ENCODE peak calls at places on chromosomes 12 and 14, in eight cellular contexts. N is adrenal gland, H is esophagus squamous epithelium, G is ovary, Q is erythroblast, P is A549, D is IMR-90, Y is gastrocnemius medialis. F is an unnamed sample.

GRCh38 chr14:90900712-90901111 is 84.5 kb upstream of the TTC7B start:
- DNase-seq in P (no peak), H (no peak), Y (no peak), N (no peak), D (peak), Q (no peak), G (no peak), F (no peak)

GRCh38 chr14:100884456-100884855 is 19.1 kb downstream of the RTL1 start:
- DNase-seq in D (no peak), P (no peak), Q (no peak), H (no peak), Y (no peak), G (peak), N (no peak), F (no peak)

GRCh38 chr12:24668563-24668962 is 280.3 kb downstream of the BCAT1 start:
- DNase-seq in D (peak), G (no peak), H (no peak), Y (no peak), P (no peak), N (no peak), Q (no peak), F (no peak)

GRCh38 chr12:30796508-30796780 is 41.7 kb upstream of the CAPRIN2 start:
- DNase-seq in G (peak), Y (peak), P (peak), N (peak), Q (no peak), D (peak), H (no peak), F (peak)

GRCh38 chr12:96434107-96434506 is 33.9 kb upstream of the CDK17 start:
- DNase-seq in N (no peak), Y (no peak), Q (no peak), H (no peak), P (no peak), D (peak), G (no peak), F (no peak)

GRCh38 chr12:3225154-3225795 is 148.1 kb downstream of the TSPAN9 start:
- DNase-seq in D (peak), N (no peak), G (no peak), H (no peak), Y (no peak), P (no peak), Q (no peak), F (peak)

GRCh38 chr14:76958975-76959710 is 69.4 kb downstream of the IRF2BPL start:
- DNase-seq in N (no peak), D (peak), P (no peak), G (no peak), Q (peak), H (no peak), Y (no peak), F (no peak)

GRCh38 chr12:104280703-104281458 is 22.7 kb upstream of the EID3 start:
- DNase-seq in P (peak), D (peak), G (no peak), Q (no peak), H (no peak), Y (no peak), N (peak), F (peak)

GRCh38 chr12:24562761-24563392 is 386.0 kb downstream of the BCAT1 start:
- DNase-seq in N (peak), G (peak), H (no peak), P (peak), Y (no peak), D (peak), Q (no peak), F (peak)

GRCh38 chr12:53050426-53051057 is 677 bp downstream of the TNS2 start:
- DNase-seq in N (peak), P (no peak), H (no peak), D (no peak), Q (no peak), Y (no peak), G (no peak), F (no peak)

GRCh38 chr12:53048033-53048779 is 1.7 kb upstream of the TNS2 start:
- DNase-seq in H (no peak), D (no peak), P (peak), G (peak), Q (no peak), Y (peak), N (peak), F (no peak)

GRCh38 chr12:53048780-53049401 is 974 bp upstream of the TNS2 start:
- DNase-seq in D (peak), P (no peak), Y (peak), H (no peak), N (peak), G (peak), Q (no peak), F (no peak)

GRCh38 chr12:53051058-53051880 is 1.4 kb downstream of the TNS2 start:
- DNase-seq in G (peak), P (no peak), N (peak), D (peak), Y (peak), H (no peak), Q (no peak), F (no peak)

DNA sequence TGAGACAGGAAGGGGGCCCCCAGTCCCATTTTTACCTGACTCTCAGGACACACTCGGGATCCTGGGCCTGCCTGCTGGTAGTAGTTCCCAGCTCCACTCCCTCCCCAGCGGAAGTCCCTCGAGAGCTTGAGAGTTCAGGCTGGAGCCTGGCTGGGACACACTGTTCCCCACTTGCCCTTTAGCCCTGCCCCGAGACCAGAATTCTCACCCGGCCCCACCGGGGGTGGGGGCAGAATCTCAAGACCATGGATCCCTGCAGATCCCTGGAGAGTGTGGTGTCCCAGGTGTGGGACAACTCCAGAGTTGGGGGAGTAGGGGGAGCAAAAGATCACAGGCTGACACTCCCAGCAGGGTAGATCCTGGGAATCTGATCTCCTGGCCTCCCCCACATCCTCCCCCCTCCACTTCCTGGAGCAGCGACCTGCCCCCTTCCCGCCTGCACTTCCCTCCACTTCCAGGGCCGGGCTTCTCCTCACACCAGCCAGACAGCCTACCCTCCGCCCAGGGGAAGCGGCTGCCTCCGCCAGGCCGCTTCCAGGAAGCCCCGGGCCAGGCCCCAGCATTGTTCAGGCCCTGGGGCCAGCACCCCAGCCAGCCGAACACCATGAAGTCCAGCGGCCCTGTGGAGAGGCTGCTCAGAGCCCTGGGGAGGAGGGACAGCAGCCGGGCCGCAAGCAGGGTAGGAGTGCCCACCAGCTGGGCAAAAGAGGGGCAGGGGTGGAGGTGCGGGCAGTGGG is at the start of gene TNS2:
- DNase-seq in Y (peak), P (no peak), G (peak), Q (no peak), H (no peak), N (peak), D (peak), F (peak)
- TF ChIP-seq POLR2A in Y (peak), P (peak), G (peak), Q (no peak), H (no peak), N (no peak), D (no peak), F (peak)

DNA sequence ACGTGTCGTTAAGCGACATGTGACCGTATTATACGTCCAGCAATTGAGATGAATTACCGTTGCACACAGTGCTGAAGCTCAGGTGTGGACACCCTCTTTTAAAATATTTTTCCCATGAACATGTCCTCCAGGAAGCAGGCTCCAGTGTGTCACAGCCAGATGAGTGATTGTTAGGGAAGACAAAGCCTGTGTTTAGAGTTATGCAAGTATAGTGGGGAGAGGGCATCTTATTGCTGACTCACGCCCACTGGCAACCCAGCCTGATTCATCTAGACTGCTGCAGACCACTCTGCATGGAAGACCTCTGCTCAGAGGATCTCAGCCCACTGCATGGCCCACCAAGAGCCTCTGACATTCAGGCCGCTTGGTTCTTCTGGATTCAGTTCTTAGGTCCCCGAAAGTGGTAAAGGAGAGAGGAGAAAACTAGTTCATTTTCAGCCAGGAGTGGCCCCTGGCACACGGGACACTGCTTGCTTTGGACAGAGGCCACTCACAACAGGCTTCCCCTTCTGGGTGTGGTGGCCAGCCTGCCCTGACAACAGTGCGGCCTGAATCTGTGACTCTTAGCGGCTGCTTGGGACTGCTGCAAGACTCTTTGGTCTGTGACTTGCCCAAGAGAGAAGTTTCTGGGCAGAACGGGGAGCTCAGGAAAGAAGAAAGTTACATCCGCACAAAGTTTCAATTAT is 266.3 kb downstream of the ZFP36L1 start:
- DNase-seq in H (no peak), P (no peak), Y (peak), N (no peak), G (no peak), Q (no peak), D (no peak), F (no peak)
- TF ChIP-seq POLR2A in H (no peak), P (no peak), Y (no peak), N (no peak), G (no peak), Q (no peak), D (no peak), F (no peak)

GRCh38 chr12:1604464-1604863 is 10.1 kb upstream of the FBXL14 start:
- DNase-seq in H (no peak), Q (no peak), D (no peak), P (no peak), G (no peak), Y (no peak), N (no peak), F (no peak)

GRCh38 chr12:1605129-1606020 is 11.0 kb upstream of the FBXL14 start:
- DNase-seq in Q (peak), Y (peak), G (peak), H (no peak), D (peak), N (peak), P (peak), F (peak)

GRCh38 chr12:1603621-1604020 is 9.2 kb upstream of the FBXL14 start:
- DNase-seq in Y (no peak), P (no peak), H (no peak), D (no peak), N (no peak), G (no peak), Q (peak), F (no peak)

GRCh38 chr12:1607940-1608782 is 13.8 kb upstream of the FBXL14 start:
- DNase-seq in H (no peak), N (no peak), Q (no peak), D (peak), P (no peak), G (no peak), Y (no peak), F (no peak)

GRCh38 chr12:1606021-1606622 is 11.7 kb upstream of the FBXL14 start:
- DNase-seq in H (no peak), Q (peak), P (peak), N (peak), Y (peak), G (peak), D (peak), F (peak)
- TF ChIP-seq POLR2A in H (no peak), Q (peak), P (peak), N (peak), Y (no peak), G (peak), D (no peak), F (no peak)

GRCh38 chr12:98799411-98799810 is 154.3 kb downstream of the APAF1 start:
- DNase-seq in Q (no peak), Y (no peak), P (no peak), H (no peak), G (no peak), N (no peak), D (no peak), F (no peak)
- TF ChIP-seq POLR2A in Q (no peak), Y (no peak), P (no peak), H (no peak), G (no peak), N (no peak), D (no peak), F (no peak)

GRCh38 chr12:95099270-95099790 is 25.9 kb upstream of the NR2C1 start:
- DNase-seq in H (no peak), P (no peak), D (no peak), N (no peak), Y (no peak), G (no peak), Q (no peak), F (no peak)

GRCh38 chr12:95107362-95107761 is 33.9 kb upstream of the NR2C1 start:
- DNase-seq in N (no peak), G (no peak), Q (no peak), H (no peak), Y (no peak), D (no peak), P (no peak), F (no peak)

GRCh38 chr12:95102916-95103671 is 29.7 kb upstream of the NR2C1 start:
- DNase-seq in H (no peak), Q (no peak), P (peak), D (peak), Y (no peak), N (no peak), G (no peak), F (peak)

GRCh38 chr12:95100264-95101190 is 27.1 kb upstream of the NR2C1 start:
- DNase-seq in G (no peak), Y (no peak), N (no peak), P (no peak), Q (peak), D (no peak), H (no peak), F (no peak)

GRCh38 chr12:95104919-95105452 is 31.6 kb upstream of the NR2C1 start:
- DNase-seq in D (no peak), Q (no peak), G (no peak), Y (no peak), N (no peak), H (no peak), P (no peak), F (no peak)
- TF ChIP-seq POLR2A in D (no peak), Q (no peak), G (no peak), Y (no peak), N (no peak), H (no peak), P (no peak), F (no peak)

GRCh38 chr14:50000215-50001145 is 107.6 kb downstream of the ARF6 start:
- DNase-seq in Q (peak), D (peak), Y (peak), G (peak), H (no peak), N (peak), P (no peak), F (no peak)
- TF ChIP-seq POLR2A in Q (peak), D (peak), Y (peak), G (no peak), H (no peak), N (no peak), P (peak), F (no peak)

GRCh38 chr12:40227447-40227846 is 2.6 kb downstream of the LRRK2 start:
- DNase-seq in H (no peak), P (no peak), G (no peak), N (no peak), D (no peak), Q (no peak), Y (no peak), F (no peak)

GRCh38 chr12:40228727-40229126 is 3.9 kb downstream of the LRRK2 start:
- DNase-seq in G (no peak), N (no peak), Q (no peak), H (no peak), P (no peak), Y (no peak), D (no peak), F (no peak)

GRCh38 chr12:40232602-40233001 is 7.8 kb downstream of the LRRK2 start:
- DNase-seq in H (no peak), P (no peak), N (no peak), Q (no peak), Y (no peak), G (no peak), D (no peak), F (no peak)

GRCh38 chr12:40226652-40227051 is 1.9 kb downstream of the LRRK2 start:
- DNase-seq in G (peak), D (peak), Q (peak), P (peak), H (no peak), Y (peak), N (peak), F (peak)

GRCh38 chr12:40229690-40230651 is 5.2 kb downstream of the LRRK2 start:
- DNase-seq in Q (no peak), N (no peak), Y (no peak), D (no peak), G (no peak), H (no peak), P (no peak), F (no peak)
- TF ChIP-seq POLR2A in Q (no peak), N (no peak), Y (no peak), D (no peak), G (no peak), H (no peak), P (no peak), F (no peak)

GRCh38 chr12:51972849-51973273 is 21.4 kb downstream of the ACVR1B start:
- DNase-seq in H (no peak), Y (peak), P (no peak), D (peak), Q (peak), N (peak), G (no peak), F (no peak)
- TF ChIP-seq POLR2A in H (no peak), Y (no peak), P (no peak), D (no peak), Q (no peak), N (no peak), G (no peak), F (no peak)

DNA sequence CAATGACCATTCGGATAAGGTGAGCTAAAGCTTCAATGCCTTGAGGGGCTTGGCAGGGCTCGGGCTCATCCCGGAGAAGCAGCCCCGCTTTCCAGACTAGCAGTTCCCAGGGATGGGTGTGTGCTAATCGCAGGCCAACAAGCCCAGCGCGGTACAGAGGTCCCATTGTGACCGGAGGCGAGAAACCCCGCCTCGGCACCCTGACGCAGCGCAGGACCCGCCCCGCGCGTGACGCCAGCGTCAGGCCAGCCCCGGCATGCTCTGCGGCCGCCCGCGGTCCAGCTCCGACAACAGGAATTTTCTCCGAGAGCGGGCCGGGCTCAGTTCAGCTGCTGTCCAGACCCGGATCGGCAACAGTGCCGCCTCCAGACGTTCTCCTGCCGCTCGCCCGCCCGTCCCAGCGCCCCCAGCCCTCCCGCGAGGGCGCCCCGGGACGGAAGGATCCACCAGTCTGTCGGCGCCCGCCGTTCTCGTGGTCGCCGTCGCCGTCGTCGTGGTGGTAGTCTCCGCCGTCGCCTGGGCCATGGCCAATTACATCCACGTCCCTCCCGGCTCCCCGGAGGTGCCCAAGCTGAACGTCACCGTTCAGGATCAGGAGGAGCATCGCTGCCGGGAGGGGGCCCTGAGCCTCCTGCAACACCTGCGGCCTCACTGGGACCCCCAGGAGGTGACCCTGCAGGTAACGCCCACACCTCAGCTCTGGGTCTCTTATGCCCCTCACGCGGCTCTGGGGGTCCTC is at the start of gene ETNK1:
- DNase-seq in H (peak), N (peak), P (peak), D (peak), Q (peak), Y (peak), G (peak), F (peak)
- TF ChIP-seq POLR2A in H (peak), N (peak), P (peak), D (peak), Q (peak), Y (peak), G (peak), F (peak)

GRCh38 chr12:51391047-51391837 is at the start of gene GALNT6:
- DNase-seq in Y (no peak), D (no peak), G (peak), N (no peak), H (no peak), Q (peak), P (peak), F (no peak)
- TF ChIP-seq POLR2A in Y (no peak), D (no peak), G (no peak), N (no peak), H (no peak), Q (peak), P (no peak), F (no peak)

F was measured in H54.